ENCODE peak calls at places on chromosomes 3 and 15, in five cellular contexts. E, A, R, L and P are unnamed samples.

GRCh38 chr3:177946965-177947364 is 589.3 kb upstream of the KCNMB2 start:
- DNase-seq in E (no peak), A (no peak), R (no peak), L (no peak), P (no peak)

GRCh38 chr3:184040010-184040409 is 8.5 kb downstream of the HTR3D start:
- DNase-seq in E (no peak), A (no peak), R (no peak), L (no peak), P (no peak)

GRCh38 chr15:43776718-43777292 is at the start of gene ELL3:
- DNase-seq in E (peak), A (no peak), R (peak), L (peak), P (no peak)

GRCh38 chr3:61521229-61521628 is 40.1 kb upstream of the PTPRG start:
- DNase-seq in E (no peak), A (no peak), R (no peak), L (peak), P (no peak)

GRCh38 chr3:9028134-9028533 is 64.9 kb upstream of the RAD18 start:
- DNase-seq in E (peak), A (peak), R (no peak), L (no peak), P (peak)

GRCh38 chr3:193407156-193407555 is 28.6 kb upstream of the ATP13A5 start:
- DNase-seq in E (no peak), A (no peak), R (no peak), L (no peak), P (no peak)

GRCh38 chr15:84151205-84151931 is 84.2 kb upstream of the GOLGA6L4 start:
- DNase-seq in E (no peak), A (no peak), R (no peak), L (no peak), P (peak)

GRCh38 chr15:62121273-62122015 is 43.6 kb downstream of the C2CD4B start:
- DNase-seq in E (no peak), A (no peak), R (no peak), L (no peak), P (no peak)

GRCh38 chr3:61564405-61565059 is 3.2 kb downstream of the PTPRG start:
- DNase-seq in E (peak), A (peak), R (no peak), L (peak), P (peak)

GRCh38 chr15:83153288-83153687 is 45.8 kb downstream of the TM6SF1 start:
- DNase-seq in E (no peak), A (no peak), R (no peak), L (no peak), P (no peak)

GRCh38 chr15:99651023-99651807 is 82.0 kb downstream of the LYSMD4 start:
- DNase-seq in E (no peak), A (no peak), R (no peak), L (no peak), P (no peak)

GRCh38 chr3:137642831-137643230 is 121.3 kb upstream of the SOX14 start:
- DNase-seq in E (no peak), A (no peak), R (no peak), L (no peak), P (no peak)

GRCh38 chr15:44489464-44489863 is 47.5 kb upstream of the EIF3J start:
- DNase-seq in E (no peak), A (no peak), R (no peak), L (no peak), P (no peak)

GRCh38 chr3:47265008-47265407 is 17.6 kb downstream of the KIF9 start:
- DNase-seq in E (no peak), A (no peak), R (no peak), L (no peak), P (no peak)

GRCh38 chr3:40323946-40324345 is 14.4 kb downstream of the EIF1B start:
- DNase-seq in E (no peak), A (no peak), R (no peak), L (no peak), P (no peak)

GRCh38 chr3:196740476-196741400 is 1.1 kb downstream of the PAK2 start:
- DNase-seq in E (peak), A (no peak), R (no peak), L (no peak), P (peak)

GRCh38 chr3:73179601-73180000 is 118.1 kb downstream of the EBLN2 start:
- DNase-seq in E (no peak), A (no peak), R (no peak), L (no peak), P (no peak)

GRCh38 chr15:99823346-99823745 is 90.1 kb upstream of the LYSMD4 start:
- DNase-seq in E (no peak), A (no peak), R (no peak), L (no peak), P (no peak)

GRCh38 chr15:75551076-75551475 is 28.0 kb downstream of the PTPN9 start:
- DNase-seq in E (no peak), A (no peak), R (no peak), L (no peak), P (no peak)

GRCh38 chr15:57551717-57552677 is 39.7 kb upstream of the MYZAP start:
- DNase-seq in E (no peak), A (no peak), R (no peak), L (no peak), P (no peak)

GRCh38 chr15:27977656-27978055 is 121.5 kb downstream of the OCA2 start:
- DNase-seq in E (no peak), A (no peak), R (no peak), L (no peak), P (no peak)

GRCh38 chr3:127389913-127390312 is 102.1 kb upstream of the PRR20G start:
- DNase-seq in E (no peak), A (no peak), R (no peak), L (no peak), P (no peak)

GRCh38 chr3:170475091-170475705 is 56.5 kb downstream of the CLDN11 start:
- DNase-seq in E (no peak), A (no peak), R (no peak), L (no peak), P (no peak)

GRCh38 chr15:48478581-48478980 is 147.4 kb downstream of the DUT start:
- DNase-seq in E (no peak), A (no peak), R (no peak), L (no peak), P (no peak)

GRCh38 chr3:171258316-171258715 is 201.9 kb downstream of the TNIK start:
- DNase-seq in E (peak), A (no peak), R (no peak), L (no peak), P (no peak)

DNA sequence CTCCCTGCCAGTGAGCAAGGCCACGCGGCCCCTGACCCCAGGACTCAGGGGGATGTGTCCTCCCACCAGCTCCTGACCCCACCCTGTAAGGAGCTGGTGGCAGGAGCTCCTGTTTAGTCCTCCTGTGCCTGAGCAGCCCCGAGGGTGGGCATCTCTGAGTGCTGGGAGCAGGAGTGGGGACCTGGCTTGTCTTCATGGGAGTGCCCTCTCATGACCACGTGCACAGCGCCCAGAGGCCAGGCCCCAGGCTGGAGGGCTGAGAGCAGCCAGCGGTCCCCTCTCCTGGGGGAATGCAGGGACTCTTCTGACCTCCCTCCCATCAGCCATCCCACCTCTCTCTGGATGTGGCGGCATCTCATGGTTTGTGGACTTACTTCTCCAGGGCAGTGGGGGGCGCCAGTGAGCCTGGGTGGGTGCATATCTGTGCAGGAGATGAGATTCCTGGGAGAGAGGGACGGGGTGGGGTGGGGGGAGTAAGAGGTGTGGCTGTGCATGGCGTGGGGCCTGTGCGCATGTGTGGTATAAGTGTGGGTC is 205.6 kb downstream of the TBC1D2B start:
- DNase-seq in E (no peak), A (no peak), R (no peak), L (no peak), P (no peak)
- TF ChIP-seq CTCF in E (no peak), A (no peak), R (no peak), L (no peak), P (peak)

GRCh38 chr3:43317461-43318316 is 31.3 kb downstream of the SNRK start:
- DNase-seq in E (peak), A (no peak), R (no peak), L (no peak), P (no peak)

GRCh38 chr3:43320288-43320687 is 33.9 kb downstream of the SNRK start:
- DNase-seq in E (no peak), A (no peak), R (no peak), L (no peak), P (no peak)

GRCh38 chr3:43319364-43319763 is 33.0 kb downstream of the SNRK start:
- DNase-seq in E (peak), A (no peak), R (no peak), L (no peak), P (no peak)

GRCh38 chr3:43316783-43317460 is 30.6 kb downstream of the SNRK start:
- DNase-seq in E (no peak), A (no peak), R (no peak), L (no peak), P (no peak)

DNA sequence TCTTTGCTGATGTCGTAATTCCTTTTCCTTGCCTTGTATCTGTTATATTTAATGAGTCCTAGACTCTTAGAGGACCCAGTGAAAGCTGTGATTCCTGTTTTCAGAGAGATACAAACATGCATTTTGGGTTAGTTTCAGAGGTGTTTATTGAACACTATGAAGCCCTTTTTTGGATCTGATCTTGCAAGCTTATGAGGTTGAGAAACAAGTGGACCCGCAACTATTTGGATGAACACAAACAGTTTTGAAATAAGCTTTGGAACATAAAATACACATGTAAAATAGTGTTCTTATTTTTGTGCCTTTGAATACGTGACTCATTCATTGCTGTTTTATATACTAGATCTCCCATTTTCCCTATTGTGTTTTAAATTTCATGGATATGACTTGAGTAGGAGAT is 33.5 kb downstream of the SNRK start:
- DNase-seq in E (no peak), A (no peak), R (no peak), L (no peak), P (no peak)
- TF ChIP-seq CTCF in E (no peak), A (no peak), R (no peak), L (no peak), P (no peak)

GRCh38 chr15:90817117-90818057 is 51.0 kb upstream of the FURIN start:
- DNase-seq in E (no peak), A (no peak), R (no peak), L (no peak), P (no peak)

GRCh38 chr15:90820481-90820880 is 47.9 kb upstream of the FURIN start:
- DNase-seq in E (no peak), A (no peak), R (no peak), L (no peak), P (no peak)

GRCh38 chr15:90819390-90819789 is 49.0 kb upstream of the FURIN start:
- DNase-seq in E (no peak), A (no peak), R (no peak), L (no peak), P (no peak)

GRCh38 chr15:90819850-90820249 is 48.5 kb upstream of the FURIN start:
- DNase-seq in E (no peak), A (no peak), R (no peak), L (no peak), P (no peak)

DNA sequence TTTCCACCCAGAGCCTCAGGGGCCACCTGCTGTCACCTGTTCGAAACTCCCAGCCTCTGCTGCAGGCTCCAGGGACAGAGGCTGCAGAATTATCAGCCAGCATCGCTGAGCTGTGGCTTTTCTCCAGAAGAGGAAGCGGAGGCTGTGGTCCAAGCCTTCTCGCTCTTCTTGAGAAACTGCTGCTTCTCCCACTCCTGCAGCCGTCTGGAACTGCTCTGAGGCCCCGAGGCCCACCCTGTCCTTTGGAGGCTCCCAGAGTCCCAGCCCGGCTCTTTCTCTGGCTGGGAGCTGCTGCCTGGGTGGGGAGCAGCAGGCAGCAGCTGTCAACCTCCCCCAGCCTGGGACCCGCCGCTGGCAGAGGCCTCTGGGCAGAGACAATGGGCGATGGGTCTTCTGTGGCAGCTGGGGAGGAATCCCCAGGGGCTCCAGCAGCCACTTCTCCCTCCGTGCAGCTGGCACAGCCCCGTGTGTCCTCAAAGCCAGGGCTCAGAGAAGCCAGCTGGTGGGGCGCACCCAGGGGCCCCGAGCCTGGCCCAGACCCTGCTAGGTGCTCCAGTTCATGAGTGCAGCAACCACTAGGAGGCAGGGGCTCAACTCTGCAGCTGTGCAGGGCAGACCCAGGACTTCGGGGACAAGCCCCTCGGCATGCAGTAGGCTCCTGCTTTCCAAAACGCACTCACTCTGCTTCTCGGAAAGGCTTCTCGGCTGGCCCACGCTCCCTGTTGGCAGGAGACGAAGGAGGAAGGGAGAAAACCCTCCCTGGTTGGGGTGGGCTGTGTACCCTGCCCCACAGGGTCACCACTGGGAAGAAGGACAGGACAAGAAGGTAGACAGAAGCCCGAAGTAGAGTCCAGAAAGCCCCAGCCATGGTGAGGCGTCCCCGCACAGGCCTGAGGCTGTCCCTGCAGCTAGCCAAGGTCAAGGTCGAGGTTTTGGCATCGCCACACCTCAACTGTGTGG is 49.9 kb upstream of the FURIN start:
- DNase-seq in E (no peak), A (no peak), R (peak), L (peak), P (no peak)
- TF ChIP-seq CTCF in E (no peak), A (no peak), R (no peak), L (peak), P (no peak)

GRCh38 chr15:68635142-68635541 is 56.3 kb downstream of the CORO2B start:
- DNase-seq in E (no peak), A (no peak), R (no peak), L (no peak), P (no peak)
- TF ChIP-seq CTCF in E (no peak), A (no peak), R (no peak), L (no peak), P (no peak)

GRCh38 chr15:88303455-88303854 is 46.9 kb upstream of the NTRK3 start:
- DNase-seq in E (no peak), A (no peak), R (no peak), L (no peak), P (no peak)

GRCh38 chr15:88315221-88315878 is 58.8 kb upstream of the NTRK3 start:
- DNase-seq in E (no peak), A (no peak), R (no peak), L (no peak), P (no peak)

GRCh38 chr15:88312941-88313579 is 56.5 kb upstream of the NTRK3 start:
- DNase-seq in E (no peak), A (no peak), R (no peak), L (no peak), P (no peak)

GRCh38 chr15:88309363-88309762 is 52.8 kb upstream of the NTRK3 start:
- DNase-seq in E (no peak), A (no peak), R (no peak), L (no peak), P (no peak)
- TF ChIP-seq CTCF in E (no peak), A (no peak), R (no peak), L (no peak), P (no peak)

GRCh38 chr3:189745622-189746021 is 114.4 kb downstream of the TP63 start:
- DNase-seq in E (no peak), A (no peak), R (no peak), L (no peak), P (no peak)

GRCh38 chr3:189739396-189739795 is 108.2 kb downstream of the TP63 start:
- DNase-seq in E (no peak), A (no peak), R (no peak), L (no peak), P (no peak)

GRCh38 chr3:189748046-189748445 is 116.9 kb downstream of the TP63 start:
- DNase-seq in E (no peak), A (no peak), R (no peak), L (no peak), P (no peak)

GRCh38 chr3:189744235-189744634 is 113.0 kb downstream of the TP63 start:
- DNase-seq in E (no peak), A (no peak), R (no peak), L (no peak), P (no peak)
- TF ChIP-seq CTCF in E (no peak), A (no peak), R (no peak), L (no peak), P (no peak)